ENCODE peak calls at places on chromosomes 1 and 21, in five cellular contexts. I is uterus; P is DMS153; R is EL; Z is stimulated activated CD4-positive, alpha-beta T cell treated with anti-CD3 and anti-CD28 coated beads, Interleukin-4, amount 100 ng/mL, for 1 hour. T is an unnamed sample.

GRCh38 chr1:45477646-45478045 is 13.3 kb downstream of the TESK2 start:
- DNase-seq in P (no peak), R (no peak), I (no peak), Z (no peak), T (no peak)

GRCh38 chr1:11781298-11781697 is 19.3 kb downstream of the C1orf167 start:
- DNase-seq in I (no peak), Z (no peak), P (no peak), R (no peak), T (no peak)

GRCh38 chr1:29416267-29416666 is 179.9 kb downstream of the PTPRU start:
- DNase-seq in I (no peak), Z (no peak), P (no peak), R (no peak), T (no peak)

GRCh38 chr1:246324711-246325110 is 182.4 kb downstream of the SMYD3 start:
- DNase-seq in R (peak), I (no peak), Z (no peak), P (no peak), T (no peak)

GRCh38 chr21:43967981-43968380 is 44.1 kb upstream of the TRAPPC10 start:
- DNase-seq in Z (no peak), R (no peak), I (no peak), P (no peak), T (no peak)

GRCh38 chr1:47533176-47534039 is 95.6 kb downstream of the FOXD2 start:
- DNase-seq in P (peak), I (peak), R (peak), Z (peak), T (peak)

GRCh38 chr1:109777980-109778625 is 14.4 kb upstream of the EPS8L3 start:
- DNase-seq in I (peak), Z (no peak), R (no peak), P (no peak), T (no peak)

GRCh38 chr1:5239911-5240310 is 585.5 kb downstream of the AJAP1 start:
- DNase-seq in R (no peak), I (no peak), Z (no peak), P (no peak), T (no peak)

GRCh38 chr1:197736689-197737088 is 38.6 kb downstream of the DENND1B start:
- DNase-seq in I (no peak), P (no peak), R (peak), Z (no peak), T (no peak)

GRCh38 chr1:204338997-204339396 is 20.7 kb downstream of the PLEKHA6 start:
- DNase-seq in Z (no peak), I (no peak), P (no peak), R (no peak), T (no peak)

GRCh38 chr1:59034925-59035324 is 251.1 kb upstream of the JUN start:
- DNase-seq in R (no peak), P (no peak), Z (no peak), I (no peak), T (no peak)

GRCh38 chr1:85707267-85707989 is 805 bp downstream of the ZNHIT6 start:
- DNase-seq in P (no peak), R (peak), I (no peak), Z (no peak), T (no peak)

GRCh38 chr1:7478142-7478796 is 292.8 kb upstream of the VAMP3 start:
- DNase-seq in I (no peak), R (no peak), Z (no peak), P (no peak), T (no peak)

GRCh38 chr1:207018707-207019106 is 13.8 kb downstream of the C1orf116 start:
- DNase-seq in P (no peak), R (no peak), I (no peak), Z (no peak), T (no peak)

GRCh38 chr1:200041337-200042118 is 14.0 kb downstream of the NR5A2 start:
- DNase-seq in P (no peak), Z (no peak), I (no peak), R (no peak), T (no peak)

GRCh38 chr1:156549390-156549789 is 23.0 kb downstream of the IQGAP3 start:
- DNase-seq in R (no peak), P (no peak), I (no peak), Z (no peak), T (no peak)

T was measured in heart right ventricle.